ENCODE peak calls at places on chromosomes 13 and 19, in eight cellular contexts. A, I, S, Q, P, B, K and G are unnamed samples.

GRCh38 chr19:3982701-3983541 is 2.3 kb downstream of the EEF2 start:
- DNase-seq in A (peak), I (no peak), S (peak), Q (peak), P (no peak), B (no peak), K (no peak), G (peak)

GRCh38 chr19:17162580-17162979 is 52.6 kb upstream of the USE1 start:
- DNase-seq in A (no peak), I (no peak), S (no peak), Q (no peak), P (no peak), B (no peak), K (no peak), G (no peak)

GRCh38 chr13:59962343-59962742 is 201.4 kb downstream of the DIAPH3 start:
- DNase-seq in A (no peak), I (no peak), S (no peak), Q (no peak), P (no peak), B (no peak), K (no peak), G (no peak)

GRCh38 chr19:41882568-41883462 is at the start of gene ARHGEF1:
- DNase-seq in A (no peak), I (peak), S (peak), Q (peak), P (peak), B (peak), K (no peak), G (peak)

GRCh38 chr13:74194856-74195255 is 60.7 kb upstream of the KLF12 start:
- DNase-seq in A (no peak), I (no peak), S (no peak), Q (no peak), P (no peak), B (no peak), K (no peak), G (no peak)

GRCh38 chr13:51922771-51923480 is 61.2 kb downstream of the CCDC70 start:
- DNase-seq in A (no peak), I (no peak), S (no peak), Q (no peak), P (no peak), B (no peak), K (no peak), G (no peak)

GRCh38 chr13:76732367-76732766 is 153.8 kb downstream of the KCTD12 start:
- DNase-seq in A (no peak), I (no peak), S (no peak), Q (no peak), P (no peak), B (no peak), K (no peak), G (no peak)

GRCh38 chr13:30698023-30698422 is 37.3 kb upstream of the ALOX5AP start:
- DNase-seq in A (no peak), I (no peak), S (no peak), Q (peak), P (no peak), B (no peak), K (no peak), G (no peak)

GRCh38 chr13:99766641-99767045 is 204.9 kb downstream of the ZIC5 start:
- DNase-seq in A (peak), I (no peak), S (no peak), Q (no peak), P (no peak), B (no peak), K (no peak), G (no peak)

GRCh38 chr19:11437955-11438354 is 2.5 kb downstream of the PRKCSH start:
- DNase-seq in A (no peak), I (no peak), S (no peak), Q (no peak), P (no peak), B (peak), K (no peak), G (no peak)

GRCh38 chr19:3135961-3136683 is at the start of gene GNA15:
- DNase-seq in A (no peak), I (peak), S (no peak), Q (peak), P (peak), B (peak), K (no peak), G (no peak)

GRCh38 chr13:59728896-59729545 is 434.7 kb downstream of the DIAPH3 start:
- DNase-seq in A (no peak), I (no peak), S (no peak), Q (no peak), P (no peak), B (no peak), K (no peak), G (no peak)

GRCh38 chr19:51251453-51251790 is 542 bp downstream of the SIGLECL1 start:
- DNase-seq in A (no peak), I (no peak), S (no peak), Q (no peak), P (no peak), B (no peak), K (no peak), G (no peak)

GRCh38 chr13:93298741-93299140 is 72.1 kb downstream of the GPC6 start:
- DNase-seq in A (no peak), I (no peak), S (no peak), Q (no peak), P (no peak), B (no peak), K (no peak), G (no peak)

GRCh38 chr19:1514295-1514661 is 1.5 kb upstream of the ADAMTSL5 start:
- DNase-seq in A (no peak), I (no peak), S (no peak), Q (no peak), P (no peak), B (no peak), K (no peak), G (no peak)

GRCh38 chr13:33202644-33203169 is 82.8 kb downstream of the STARD13 start:
- DNase-seq in A (no peak), I (no peak), S (no peak), Q (no peak), P (no peak), B (peak), K (no peak), G (no peak)

GRCh38 chr19:12047868-12048267 is 4.9 kb downstream of the ZNF878 start:
- DNase-seq in A (no peak), I (no peak), S (no peak), Q (no peak), P (no peak), B (no peak), K (no peak), G (peak)

GRCh38 chr13:40145139-40145538 is 489.7 kb downstream of the COG6 start:
- DNase-seq in A (no peak), I (no peak), S (no peak), Q (no peak), P (no peak), B (no peak), K (no peak), G (no peak)

GRCh38 chr13:49116873-49117272 is 103.3 kb upstream of the MLNR start:
- DNase-seq in A (no peak), I (no peak), S (no peak), Q (no peak), P (no peak), B (no peak), K (no peak), G (no peak)

GRCh38 chr13:56528040-56528760 is 612.5 kb upstream of the PRR20A start:
- DNase-seq in A (no peak), I (no peak), S (no peak), Q (no peak), P (no peak), B (no peak), K (no peak), G (no peak)

GRCh38 chr13:31267126-31267784 is 67.5 kb downstream of the B3GLCT start:
- DNase-seq in A (no peak), I (no peak), S (no peak), Q (peak), P (no peak), B (no peak), K (no peak), G (no peak)

GRCh38 chr13:37918116-37919100 is 48.8 kb upstream of the TRPC4 start:
- DNase-seq in A (peak), I (no peak), S (no peak), Q (peak), P (no peak), B (no peak), K (no peak), G (peak)

GRCh38 chr19:52270266-52270885 is 989 bp downstream of the ZNF766 start:
- DNase-seq in A (peak), I (no peak), S (no peak), Q (peak), P (peak), B (no peak), K (no peak), G (no peak)

GRCh38 chr19:55652311-55653078 is 2.3 kb upstream of the U2AF2 start:
- DNase-seq in A (no peak), I (peak), S (peak), Q (no peak), P (no peak), B (no peak), K (no peak), G (no peak)

GRCh38 chr13:24822640-24823039 is 58.7 kb downstream of the RNF17 start:
- DNase-seq in A (no peak), I (no peak), S (no peak), Q (no peak), P (no peak), B (no peak), K (no peak), G (no peak)

GRCh38 chr19:35960432-35960972 is 24.3 kb downstream of the LRFN3 start:
- DNase-seq in A (no peak), I (no peak), S (no peak), Q (no peak), P (no peak), B (no peak), K (no peak), G (no peak)

GRCh38 chr19:3443840-3444694 is 36.3 kb downstream of the SMIM24 start:
- DNase-seq in A (peak), I (no peak), S (no peak), Q (no peak), P (no peak), B (no peak), K (no peak), G (no peak)

GRCh38 chr19:9709305-9709704 is 34.4 kb upstream of the ZNF562 start:
- DNase-seq in A (no peak), I (no peak), S (no peak), Q (no peak), P (no peak), B (peak), K (no peak), G (no peak)